ENCODE peak calls at places on chromosomes 2 and 18, in ten cellular contexts. One of them, this sample, is unnamed.

GRCh38 chr2:112906276-112906675 is 4.7 kb upstream of the IL37 start:
- DNase-seq in upper lobe of right lung: no peak
- DNase-seq in thoracic aorta: no peak
- DNase-seq in trophoblast cell: peak; percentile 28
- DNase-seq in naive thymus-derived CD4-positive, alpha-beta T cell: no peak
- DNase-seq in GM06990: no peak
- DNase-seq in neuronal stem cell: no peak
- DNase-seq in AG09309: no peak
- DNase-seq in A549: no peak
- DNase-seq in body of pancreas: no peak
- DNase-seq in this sample: no peak

GRCh38 chr2:45578056-45578843 is 32.8 kb downstream of the SRBD1 start:
- DNase-seq in trophoblast cell: peak; percentile 16
- DNase-seq in GM06990: peak; percentile 9
- DNase-seq in body of pancreas: no peak
- DNase-seq in A549: peak; percentile 47
- DNase-seq in neuronal stem cell: no peak
- DNase-seq in AG09309: no peak
- DNase-seq in upper lobe of right lung: no peak
- DNase-seq in naive thymus-derived CD4-positive, alpha-beta T cell: no peak
- DNase-seq in thoracic aorta: no peak
- DNase-seq in this sample: no peak

GRCh38 chr2:239955086-239955988 is 69.8 kb downstream of the NDUFA10 start:
- DNase-seq in GM06990: no peak
- DNase-seq in body of pancreas: no peak
- DNase-seq in A549: no peak
- DNase-seq in neuronal stem cell: no peak
- DNase-seq in upper lobe of right lung: no peak
- DNase-seq in naive thymus-derived CD4-positive, alpha-beta T cell: no peak
- DNase-seq in thoracic aorta: no peak
- DNase-seq in trophoblast cell: no peak
- DNase-seq in AG09309: no peak
- DNase-seq in this sample: no peak

GRCh38 chr2:127398239-127398590 is 10.4 kb upstream of the MAP3K2 start:
- DNase-seq in AG09309: peak; percentile 59
- DNase-seq in trophoblast cell: peak; percentile 61
- DNase-seq in thoracic aorta: peak; percentile 88
- DNase-seq in naive thymus-derived CD4-positive, alpha-beta T cell: peak; percentile 48
- DNase-seq in A549: peak; percentile 84
- DNase-seq in GM06990: no peak
- DNase-seq in body of pancreas: peak; percentile 98
- DNase-seq in upper lobe of right lung: peak; percentile 81
- DNase-seq in neuronal stem cell: no peak
- DNase-seq in this sample: no peak

GRCh38 chr18:47893939-47894699 is 36.3 kb downstream of the SMAD2 start:
- DNase-seq in GM06990: no peak
- DNase-seq in AG09309: no peak
- DNase-seq in naive thymus-derived CD4-positive, alpha-beta T cell: no peak
- DNase-seq in upper lobe of right lung: no peak
- DNase-seq in trophoblast cell: peak; percentile 37
- DNase-seq in A549: no peak
- DNase-seq in body of pancreas: no peak
- DNase-seq in neuronal stem cell: no peak
- DNase-seq in thoracic aorta: no peak
- DNase-seq in this sample: no peak

GRCh38 chr2:149612122-149612521 is 24.5 kb upstream of the MMADHC start:
- DNase-seq in neuronal stem cell: no peak
- DNase-seq in GM06990: no peak
- DNase-seq in upper lobe of right lung: no peak
- DNase-seq in trophoblast cell: no peak
- DNase-seq in thoracic aorta: no peak
- DNase-seq in naive thymus-derived CD4-positive, alpha-beta T cell: no peak
- DNase-seq in A549: peak; percentile 35
- DNase-seq in AG09309: no peak
- DNase-seq in body of pancreas: peak; percentile 45
- DNase-seq in this sample: no peak

GRCh38 chr2:167792126-167792525 is 455.3 kb downstream of the STK39 start:
- DNase-seq in neuronal stem cell: no peak
- DNase-seq in naive thymus-derived CD4-positive, alpha-beta T cell: no peak
- DNase-seq in body of pancreas: no peak
- DNase-seq in AG09309: no peak
- DNase-seq in A549: no peak
- DNase-seq in thoracic aorta: no peak
- DNase-seq in trophoblast cell: no peak
- DNase-seq in GM06990: no peak
- DNase-seq in upper lobe of right lung: no peak
- DNase-seq in this sample: no peak

GRCh38 chr2:133641497-133641896 is 73.2 kb upstream of the NCKAP5 start:
- DNase-seq in neuronal stem cell: no peak
- DNase-seq in AG09309: no peak
- DNase-seq in A549: peak; percentile 32
- DNase-seq in body of pancreas: no peak
- DNase-seq in trophoblast cell: peak; percentile 87
- DNase-seq in naive thymus-derived CD4-positive, alpha-beta T cell: no peak
- DNase-seq in upper lobe of right lung: peak; percentile 58
- DNase-seq in GM06990: no peak
- DNase-seq in thoracic aorta: no peak
- DNase-seq in this sample: no peak

GRCh38 chr2:201847483-201847882 is 41.1 kb downstream of the CDK15 start:
- DNase-seq in naive thymus-derived CD4-positive, alpha-beta T cell: no peak
- DNase-seq in AG09309: no peak
- DNase-seq in thoracic aorta: no peak
- DNase-seq in A549: no peak
- DNase-seq in trophoblast cell: no peak
- DNase-seq in upper lobe of right lung: no peak
- DNase-seq in GM06990: no peak
- DNase-seq in body of pancreas: no peak
- DNase-seq in neuronal stem cell: no peak
- DNase-seq in this sample: no peak

GRCh38 chr2:29377788-29378187 is 262.6 kb downstream of the CLIP4 start:
- DNase-seq in thoracic aorta: no peak
- DNase-seq in trophoblast cell: no peak
- DNase-seq in AG09309: no peak
- DNase-seq in A549: no peak
- DNase-seq in GM06990: no peak
- DNase-seq in body of pancreas: no peak
- DNase-seq in naive thymus-derived CD4-positive, alpha-beta T cell: no peak
- DNase-seq in upper lobe of right lung: no peak
- DNase-seq in neuronal stem cell: no peak
- DNase-seq in this sample: no peak

GRCh38 chr2:151733781-151734672 is at the start of gene NEB:
- DNase-seq in AG09309: no peak
- DNase-seq in GM06990: no peak
- DNase-seq in A549: no peak
- DNase-seq in thoracic aorta: no peak
- DNase-seq in trophoblast cell: no peak
- DNase-seq in upper lobe of right lung: no peak
- DNase-seq in body of pancreas: no peak
- DNase-seq in neuronal stem cell: no peak
- DNase-seq in naive thymus-derived CD4-positive, alpha-beta T cell: no peak
- DNase-seq in this sample: no peak

GRCh38 chr2:196268538-196269338 is 97.4 kb upstream of the STK17B start:
- DNase-seq in GM06990: no peak
- DNase-seq in A549: no peak
- DNase-seq in upper lobe of right lung: no peak
- DNase-seq in trophoblast cell: peak; percentile 80
- DNase-seq in body of pancreas: no peak
- DNase-seq in naive thymus-derived CD4-positive, alpha-beta T cell: no peak
- DNase-seq in AG09309: no peak
- DNase-seq in neuronal stem cell: no peak
- DNase-seq in thoracic aorta: no peak
- DNase-seq in this sample: no peak

GRCh38 chr2:135960150-135960549 is 25.3 kb downstream of the DARS1 start:
- DNase-seq in trophoblast cell: no peak
- DNase-seq in thoracic aorta: no peak
- DNase-seq in naive thymus-derived CD4-positive, alpha-beta T cell: no peak
- DNase-seq in A549: no peak
- DNase-seq in body of pancreas: no peak
- DNase-seq in neuronal stem cell: no peak
- DNase-seq in upper lobe of right lung: no peak
- DNase-seq in GM06990: no peak
- DNase-seq in AG09309: no peak
- DNase-seq in this sample: no peak

GRCh38 chr18:24725644-24726043 is 265.2 kb downstream of the HRH4 start:
- DNase-seq in thoracic aorta: no peak
- DNase-seq in neuronal stem cell: no peak
- DNase-seq in trophoblast cell: no peak
- DNase-seq in body of pancreas: no peak
- DNase-seq in GM06990: no peak
- DNase-seq in upper lobe of right lung: no peak
- DNase-seq in naive thymus-derived CD4-positive, alpha-beta T cell: no peak
- DNase-seq in A549: no peak
- DNase-seq in AG09309: no peak
- DNase-seq in this sample: no peak

GRCh38 chr18:57674891-57675290 is 53.3 kb upstream of the NARS1 start:
- DNase-seq in trophoblast cell: no peak
- DNase-seq in upper lobe of right lung: no peak
- DNase-seq in naive thymus-derived CD4-positive, alpha-beta T cell: no peak
- DNase-seq in neuronal stem cell: no peak
- DNase-seq in GM06990: no peak
- DNase-seq in AG09309: no peak
- DNase-seq in body of pancreas: no peak
- DNase-seq in A549: no peak
- DNase-seq in thoracic aorta: no peak
- DNase-seq in this sample: no peak

GRCh38 chr2:58508021-58508420 is 266.9 kb upstream of the FANCL start:
- DNase-seq in body of pancreas: no peak
- DNase-seq in trophoblast cell: no peak
- DNase-seq in AG09309: no peak
- DNase-seq in neuronal stem cell: no peak
- DNase-seq in A549: no peak
- DNase-seq in upper lobe of right lung: no peak
- DNase-seq in naive thymus-derived CD4-positive, alpha-beta T cell: no peak
- DNase-seq in thoracic aorta: no peak
- DNase-seq in GM06990: no peak
- DNase-seq in this sample: no peak

GRCh38 chr2:58762176-58762781 is 521.2 kb upstream of the FANCL start:
- DNase-seq in upper lobe of right lung: peak; percentile 64
- DNase-seq in thoracic aorta: no peak
- DNase-seq in GM06990: no peak
- DNase-seq in trophoblast cell: peak; percentile 68
- DNase-seq in body of pancreas: peak; percentile 52
- DNase-seq in neuronal stem cell: peak; percentile 78
- DNase-seq in A549: peak; percentile 69
- DNase-seq in AG09309: no peak
- DNase-seq in naive thymus-derived CD4-positive, alpha-beta T cell: peak; percentile 20
- DNase-seq in this sample: no peak

GRCh38 chr2:167388497-167388896 is 500.2 kb downstream of the XIRP2 start:
- DNase-seq in neuronal stem cell: peak; percentile 36
- DNase-seq in AG09309: no peak
- DNase-seq in A549: no peak
- DNase-seq in upper lobe of right lung: no peak
- DNase-seq in GM06990: no peak
- DNase-seq in trophoblast cell: no peak
- DNase-seq in body of pancreas: no peak
- DNase-seq in naive thymus-derived CD4-positive, alpha-beta T cell: no peak
- DNase-seq in thoracic aorta: no peak
- DNase-seq in this sample: no peak

GRCh38 chr18:68316636-68317035 is 398.3 kb downstream of the TMX3 start:
- DNase-seq in naive thymus-derived CD4-positive, alpha-beta T cell: no peak
- DNase-seq in body of pancreas: no peak
- DNase-seq in neuronal stem cell: no peak
- DNase-seq in GM06990: no peak
- DNase-seq in thoracic aorta: no peak
- DNase-seq in upper lobe of right lung: no peak
- DNase-seq in AG09309: peak; percentile 2
- DNase-seq in trophoblast cell: no peak
- DNase-seq in A549: no peak
- DNase-seq in this sample: no peak
- H3K4me3 ChIP-seq in naive thymus-derived CD4-positive, alpha-beta T cell: no peak overlapping the region
- H3K4me3 ChIP-seq in body of pancreas: no peak overlapping the region
- H3K4me3 ChIP-seq in neuronal stem cell: no peak overlapping the region
- H3K4me3 ChIP-seq in GM06990: no peak overlapping the region
- H3K4me3 ChIP-seq in thoracic aorta: no peak overlapping the region
- H3K4me3 ChIP-seq in upper lobe of right lung: no peak overlapping the region
- H3K4me3 ChIP-seq in AG09309: no peak overlapping the region
- H3K4me3 ChIP-seq in trophoblast cell: no peak overlapping the region
- H3K4me3 ChIP-seq in A549: no peak overlapping the region
- H3K4me3 ChIP-seq in this sample: no peak overlapping the region

DNA sequence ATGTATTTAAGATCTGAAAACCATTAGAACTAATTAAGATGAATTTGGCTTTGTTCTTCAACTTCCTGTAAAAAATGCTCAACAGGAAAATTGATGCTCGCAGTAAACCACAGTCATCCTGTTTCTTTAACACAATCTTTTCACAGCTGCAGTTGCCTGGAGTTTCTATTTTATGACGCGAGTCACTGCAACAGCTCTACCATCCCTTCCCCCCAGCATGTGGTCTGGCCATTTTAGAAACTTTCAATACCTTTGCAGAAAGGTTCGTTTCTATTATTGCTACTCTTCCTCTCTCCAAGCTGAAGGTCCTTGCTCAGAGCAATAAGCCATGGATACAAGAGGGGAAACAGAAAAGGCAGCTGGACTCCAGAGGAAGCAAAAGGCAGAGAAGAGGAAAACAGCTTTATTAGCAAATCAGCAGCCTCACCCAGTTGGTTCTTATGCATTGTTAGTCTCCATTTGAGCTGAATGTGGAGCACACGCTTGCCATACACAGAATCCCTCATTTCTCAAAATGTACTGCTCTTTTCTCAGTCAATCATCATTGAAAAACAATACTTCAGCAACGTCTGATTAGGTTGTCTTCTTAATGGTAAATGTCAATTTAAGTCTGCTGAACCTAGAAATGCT is 3.9 kb downstream of the WIPF1 start:
- DNase-seq in GM06990: peak; percentile 83
- DNase-seq in AG09309: peak; percentile 46
- DNase-seq in thoracic aorta: no peak
- DNase-seq in body of pancreas: no peak
- DNase-seq in A549: no peak
- DNase-seq in naive thymus-derived CD4-positive, alpha-beta T cell: peak; percentile 53
- DNase-seq in trophoblast cell: no peak
- DNase-seq in upper lobe of right lung: no peak
- DNase-seq in neuronal stem cell: peak; percentile 6
- DNase-seq in this sample: peak; percentile 54
- H3K4me3 ChIP-seq in GM06990: peak overlapping the region; percentile 82
- H3K4me3 ChIP-seq in AG09309: no peak overlapping the region
- H3K4me3 ChIP-seq in thoracic aorta: peak overlapping the region; percentile 65
- H3K4me3 ChIP-seq in body of pancreas: no peak overlapping the region
- H3K4me3 ChIP-seq in A549: no peak overlapping the region
- H3K4me3 ChIP-seq in naive thymus-derived CD4-positive, alpha-beta T cell: peak overlapping the region; percentile 59
- H3K4me3 ChIP-seq in trophoblast cell: no peak overlapping the region
- H3K4me3 ChIP-seq in upper lobe of right lung: peak overlapping the region; percentile 17
- H3K4me3 ChIP-seq in neuronal stem cell: no peak overlapping the region
- H3K4me3 ChIP-seq in this sample: peak overlapping the region; percentile 40

GRCh38 chr2:27303093-27304025 is 4.9 kb downstream of the UCN start:
- DNase-seq in upper lobe of right lung: peak; percentile 64
- DNase-seq in GM06990: no peak
- DNase-seq in trophoblast cell: peak; percentile 91
- DNase-seq in naive thymus-derived CD4-positive, alpha-beta T cell: peak; percentile 32
- DNase-seq in AG09309: no peak
- DNase-seq in neuronal stem cell: no peak
- DNase-seq in body of pancreas: peak; percentile 73
- DNase-seq in thoracic aorta: no peak
- DNase-seq in A549: peak; percentile 80
- DNase-seq in this sample: no peak
- H3K4me3 ChIP-seq in upper lobe of right lung: peak overlapping the region; percentile 47
- H3K4me3 ChIP-seq in GM06990: no peak overlapping the region
- H3K4me3 ChIP-seq in trophoblast cell: no peak overlapping the region
- H3K4me3 ChIP-seq in naive thymus-derived CD4-positive, alpha-beta T cell: peak overlapping the region; percentile 43
- H3K4me3 ChIP-seq in AG09309: no peak overlapping the region
- H3K4me3 ChIP-seq in neuronal stem cell: no peak overlapping the region
- H3K4me3 ChIP-seq in body of pancreas: no peak overlapping the region
- H3K4me3 ChIP-seq in thoracic aorta: peak overlapping the region; percentile 69
- H3K4me3 ChIP-seq in A549: peak overlapping the region; percentile 37
- H3K4me3 ChIP-seq in this sample: peak overlapping the region; percentile 45

GRCh38 chr2:90069290-90069894 is 1377.9 kb downstream of the RPIA start:
- DNase-seq in AG09309: no peak
- DNase-seq in upper lobe of right lung: peak; percentile 72
- DNase-seq in naive thymus-derived CD4-positive, alpha-beta T cell: no peak
- DNase-seq in thoracic aorta: no peak
- DNase-seq in neuronal stem cell: peak; percentile 43
- DNase-seq in A549: peak; percentile 42
- DNase-seq in body of pancreas: no peak
- DNase-seq in trophoblast cell: peak; percentile 66
- DNase-seq in GM06990: peak; percentile 15
- DNase-seq in this sample: no peak
- H3K4me3 ChIP-seq in AG09309: no peak overlapping the region
- H3K4me3 ChIP-seq in upper lobe of right lung: no peak overlapping the region
- H3K4me3 ChIP-seq in naive thymus-derived CD4-positive, alpha-beta T cell: no peak overlapping the region
- H3K4me3 ChIP-seq in thoracic aorta: no peak overlapping the region
- H3K4me3 ChIP-seq in neuronal stem cell: no peak overlapping the region
- H3K4me3 ChIP-seq in A549: no peak overlapping the region
- H3K4me3 ChIP-seq in body of pancreas: no peak overlapping the region
- H3K4me3 ChIP-seq in trophoblast cell: no peak overlapping the region
- H3K4me3 ChIP-seq in GM06990: no peak overlapping the region
- H3K4me3 ChIP-seq in this sample: no peak overlapping the region